ENCODE peak calls at places on chromosome 19, in six cellular contexts. I, Y, Z, D, B and J are unnamed samples.

GRCh38 chr19:46624958-46625661 is at the start of gene PTGIR:
- DNase-seq in D (no peak), Z (no peak), B (no peak), I (peak; percentile 92), Y (peak; percentile 79), J (peak; percentile 77)

GRCh38 chr19:39093761-39094160 is 9.6 kb downstream of the ACP7 start:
- DNase-seq in I (no peak), Y (peak; percentile 69), B (no peak), Z (peak; percentile 31), D (no peak), J (no peak)

GRCh38 chr19:492091-492531 is 4.2 kb upstream of the MADCAM1 start:
- DNase-seq in D (peak; percentile 42), I (no peak), Z (no peak), B (peak; percentile 80), Y (no peak), J (no peak)

GRCh38 chr19:28737021-28737525 is 475.9 kb downstream of the UQCRFS1 start:
- DNase-seq in I (no peak), Z (peak; percentile 20), D (no peak), Y (peak; percentile 57), B (no peak), J (no peak)

GRCh38 chr19:49806613-49806946 is 6.5 kb downstream of the FUZ start:
- DNase-seq in D (no peak), Z (no peak), Y (no peak), B (no peak), I (no peak), J (no peak)

GRCh38 chr19:28508666-28509065 is 704.3 kb downstream of the UQCRFS1 start:
- DNase-seq in B (no peak), D (no peak), Y (no peak), I (no peak), Z (no peak), J (peak; percentile 67)

GRCh38 chr19:15283141-15283885 is 49.0 kb downstream of the BRD4 start:
- DNase-seq in Y (peak; percentile 71), I (peak; percentile 52), D (no peak), B (peak; percentile 46), Z (no peak), J (no peak)

GRCh38 chr19:1276620-1277007 is 1.3 kb downstream of the FAM174C start:
- DNase-seq in I (no peak), B (peak; percentile 86), D (no peak), Z (no peak), Y (no peak), J (no peak)

GRCh38 chr19:40466219-40467006 is at the start of gene SPTBN4:
- DNase-seq in I (peak; percentile 46), D (peak; percentile 68), B (peak; percentile 89), Z (no peak), Y (no peak), J (peak; percentile 90)

GRCh38 chr19:18422530-18423191 is 3.5 kb downstream of the SSBP4 start:
- DNase-seq in Y (no peak), I (no peak), Z (no peak), B (peak; percentile 86), D (peak; percentile 53), J (no peak)

GRCh38 chr19:36030264-36031148 is 2.2 kb downstream of the CLIP3 start:
- DNase-seq in I (no peak), B (no peak), Y (peak; percentile 45), D (no peak), Z (no peak), J (no peak)

GRCh38 chr19:36028313-36029041 is 4.2 kb downstream of the CLIP3 start:
- DNase-seq in B (no peak), I (no peak), Y (no peak), Z (no peak), D (no peak), J (no peak)

GRCh38 chr19:36027696-36028095 is 5.0 kb downstream of the CLIP3 start:
- DNase-seq in Z (no peak), Y (no peak), D (no peak), I (no peak), B (no peak), J (no peak)

GRCh38 chr19:36031308-36031707 is 1.4 kb downstream of the CLIP3 start:
- DNase-seq in B (no peak), I (no peak), Y (no peak), Z (no peak), D (no peak), J (no peak)

GRCh38 chr19:36032251-36033104 is at the start of gene CLIP3:
- DNase-seq in I (peak; percentile 62), D (peak; percentile 49), Z (no peak), B (no peak), Y (peak; percentile 51), J (no peak)
- TF ChIP-seq CTCF in I (peak; percentile 20), D (no peak), Z (no peak), B (no peak), Y (no peak), J (no peak)

GRCh38 chr19:10074153-10074552 is 12.0 kb upstream of the SHFL start:
- DNase-seq in Z (no peak), Y (peak; percentile 59), I (no peak), B (no peak), D (peak; percentile 51), J (no peak)
- TF ChIP-seq CTCF in Z (no peak), Y (peak; percentile 50), I (no peak), B (no peak), D (peak; percentile 52), J (no peak)

GRCh38 chr19:13526552-13526951 is 20.3 kb upstream of the CACNA1A start:
- DNase-seq in D (no peak), B (no peak), Y (peak; percentile 15), I (no peak), Z (no peak), J (no peak)
- TF ChIP-seq CTCF in D (no peak), B (no peak), Y (peak; percentile 36), I (no peak), Z (peak; percentile 11), J (no peak)

GRCh38 chr19:34555447-34555846 is 73.9 kb downstream of the WTIP start:
- DNase-seq in Y (peak; percentile 3), B (no peak), D (no peak), I (no peak), Z (no peak), J (no peak)
- TF ChIP-seq CTCF in Y (no peak), B (no peak), D (no peak), I (peak; percentile 9), Z (no peak), J (no peak)